ENCODE peak calls at places on chromosomes 12 and 14, in ten cellular contexts. K, W, M, C, P, O, S, Q, T and Y are unnamed samples.

GRCh38 chr12:27472604-27473003 is 26.1 kb downstream of the SMCO2 start:
- DNase-seq in O (no peak), T (no peak), P (no peak), W (no peak), C (peak; percentile 15), Q (no peak), M (no peak), K (no peak), S (no peak), Y (no peak)

GRCh38 chr12:2460051-2460450 is 334.7 kb upstream of the FKBP4 start:
- DNase-seq in O (no peak), M (no peak), S (no peak), K (no peak), Q (no peak), C (peak; percentile 3), P (no peak), W (no peak), T (no peak), Y (no peak)

GRCh38 chr14:34254596-34254995 is 207.4 kb downstream of the SPTSSA start:
- DNase-seq in K (no peak), S (no peak), M (no peak), P (no peak), W (no peak), O (no peak), Q (no peak), C (no peak), T (no peak), Y (no peak)

GRCh38 chr12:109729837-109730200 is 16.2 kb downstream of the FAM222A start:
- DNase-seq in P (no peak), Q (no peak), M (no peak), W (no peak), O (no peak), S (peak; percentile 49), C (no peak), T (no peak), K (no peak), Y (no peak)

GRCh38 chr12:113064395-113065125 is 8.0 kb downstream of the DTX1 start:
- DNase-seq in M (no peak), W (no peak), K (no peak), P (no peak), S (no peak), T (no peak), C (no peak), Q (no peak), O (no peak), Y (no peak)

GRCh38 chr12:68175566-68176033 is 16.1 kb upstream of the IFNG start:
- DNase-seq in M (peak; percentile 7), W (peak; percentile 55), P (peak; percentile 74), Q (peak; percentile 57), O (no peak), C (peak; percentile 88), T (no peak), S (no peak), K (no peak), Y (no peak)

GRCh38 chr14:60090864-60091519 is 731 bp upstream of the PCNX4 start:
- DNase-seq in K (no peak), C (peak; percentile 34), O (peak; percentile 41), M (peak; percentile 31), Q (peak; percentile 7), P (peak; percentile 49), W (no peak), T (peak; percentile 49), S (peak; percentile 67), Y (no peak)

GRCh38 chr12:109258607-109259544 is 50.2 kb downstream of the FOXN4 start:
- DNase-seq in O (no peak), W (no peak), S (no peak), P (no peak), Q (no peak), M (no peak), C (no peak), K (no peak), T (no peak), Y (no peak)

GRCh38 chr14:35576260-35576659 is 42.3 kb downstream of the INSM2 start:
- DNase-seq in C (no peak), K (no peak), M (no peak), Q (no peak), O (no peak), W (no peak), T (no peak), P (no peak), S (no peak), Y (no peak)